ENCODE peak calls at places on chromosomes 7 and 10, in eight cellular contexts. One of them, this sample, is unnamed.

GRCh38 chr7:33886100-33886623 is 19.2 kb upstream of the BMPER start:
- DNase-seq in HS-5: no peak
- DNase-seq in gastrocnemius medialis: no peak
- DNase-seq in activated naive CD4-positive, alpha-beta T cell treated with Interleukin-2 at 50 U/mL for 16 hours: no peak
- DNase-seq in cardiac fibroblast: no peak
- DNase-seq in non-pigmented ciliary epithelial cell: no peak
- DNase-seq in iris pigment epithelial cell: no peak
- DNase-seq in WTC11: peak
- DNase-seq in this sample: peak

GRCh38 chr7:69349291-69349690 is 249.0 kb upstream of the AUTS2 start:
- DNase-seq in HS-5: no peak
- DNase-seq in gastrocnemius medialis: no peak
- DNase-seq in activated naive CD4-positive, alpha-beta T cell treated with Interleukin-2 at 50 U/mL for 16 hours: no peak
- DNase-seq in cardiac fibroblast: no peak
- DNase-seq in non-pigmented ciliary epithelial cell: no peak
- DNase-seq in iris pigment epithelial cell: no peak
- DNase-seq in WTC11: no peak
- DNase-seq in this sample: no peak

GRCh38 chr10:11434323-11434722 is 177.1 kb downstream of the USP6NL start:
- DNase-seq in HS-5: no peak
- DNase-seq in gastrocnemius medialis: no peak
- DNase-seq in activated naive CD4-positive, alpha-beta T cell treated with Interleukin-2 at 50 U/mL for 16 hours: no peak
- DNase-seq in cardiac fibroblast: no peak
- DNase-seq in non-pigmented ciliary epithelial cell: no peak
- DNase-seq in iris pigment epithelial cell: no peak
- DNase-seq in WTC11: peak
- DNase-seq in this sample: no peak

GRCh38 chr7:139081584-139081983 is 27.9 kb downstream of the ZC3HAV1 start:
- DNase-seq in HS-5: no peak
- DNase-seq in gastrocnemius medialis: no peak
- DNase-seq in activated naive CD4-positive, alpha-beta T cell treated with Interleukin-2 at 50 U/mL for 16 hours: no peak
- DNase-seq in cardiac fibroblast: no peak
- DNase-seq in non-pigmented ciliary epithelial cell: no peak
- DNase-seq in iris pigment epithelial cell: no peak
- DNase-seq in WTC11: no peak
- DNase-seq in this sample: no peak

GRCh38 chr10:99457808-99458207 is 27.4 kb upstream of the GOT1 start:
- DNase-seq in HS-5: peak
- DNase-seq in gastrocnemius medialis: no peak
- DNase-seq in activated naive CD4-positive, alpha-beta T cell treated with Interleukin-2 at 50 U/mL for 16 hours: no peak
- DNase-seq in cardiac fibroblast: peak
- DNase-seq in non-pigmented ciliary epithelial cell: peak
- DNase-seq in iris pigment epithelial cell: peak
- DNase-seq in WTC11: no peak
- DNase-seq in this sample: no peak

GRCh38 chr7:139696547-139696946 is 81.3 kb downstream of the HIPK2 start:
- DNase-seq in HS-5: no peak
- DNase-seq in gastrocnemius medialis: no peak
- DNase-seq in activated naive CD4-positive, alpha-beta T cell treated with Interleukin-2 at 50 U/mL for 16 hours: no peak
- DNase-seq in cardiac fibroblast: no peak
- DNase-seq in non-pigmented ciliary epithelial cell: no peak
- DNase-seq in iris pigment epithelial cell: no peak
- DNase-seq in WTC11: no peak
- DNase-seq in this sample: no peak

GRCh38 chr7:111137296-111138195 is 46.6 kb downstream of the LRRN3 start:
- DNase-seq in HS-5: no peak
- DNase-seq in gastrocnemius medialis: no peak
- DNase-seq in activated naive CD4-positive, alpha-beta T cell treated with Interleukin-2 at 50 U/mL for 16 hours: peak
- DNase-seq in cardiac fibroblast: peak
- DNase-seq in non-pigmented ciliary epithelial cell: no peak
- DNase-seq in iris pigment epithelial cell: peak
- DNase-seq in WTC11: no peak
- DNase-seq in this sample: no peak

GRCh38 chr10:128095023-128095752 is 31.0 kb downstream of the MKI67 start:
- DNase-seq in HS-5: no peak
- DNase-seq in gastrocnemius medialis: no peak
- DNase-seq in activated naive CD4-positive, alpha-beta T cell treated with Interleukin-2 at 50 U/mL for 16 hours: peak
- DNase-seq in cardiac fibroblast: no peak
- DNase-seq in non-pigmented ciliary epithelial cell: no peak
- DNase-seq in iris pigment epithelial cell: no peak
- DNase-seq in WTC11: no peak
- DNase-seq in this sample: no peak

GRCh38 chr7:112140600-112140999 is 65.6 kb downstream of the DOCK4 start:
- DNase-seq in HS-5: no peak
- DNase-seq in gastrocnemius medialis: no peak
- DNase-seq in activated naive CD4-positive, alpha-beta T cell treated with Interleukin-2 at 50 U/mL for 16 hours: no peak
- DNase-seq in cardiac fibroblast: no peak
- DNase-seq in non-pigmented ciliary epithelial cell: no peak
- DNase-seq in iris pigment epithelial cell: peak
- DNase-seq in WTC11: no peak
- DNase-seq in this sample: no peak

GRCh38 chr10:117159390-117159789 is 21.3 kb upstream of the VAX1 start:
- DNase-seq in HS-5: no peak
- DNase-seq in gastrocnemius medialis: no peak
- DNase-seq in activated naive CD4-positive, alpha-beta T cell treated with Interleukin-2 at 50 U/mL for 16 hours: no peak
- DNase-seq in cardiac fibroblast: no peak
- DNase-seq in non-pigmented ciliary epithelial cell: no peak
- DNase-seq in iris pigment epithelial cell: no peak
- DNase-seq in WTC11: peak
- DNase-seq in this sample: no peak

GRCh38 chr10:7045891-7046599 is 364.8 kb downstream of the SFMBT2 start:
- DNase-seq in HS-5: no peak
- DNase-seq in gastrocnemius medialis: no peak
- DNase-seq in activated naive CD4-positive, alpha-beta T cell treated with Interleukin-2 at 50 U/mL for 16 hours: no peak
- DNase-seq in cardiac fibroblast: no peak
- DNase-seq in non-pigmented ciliary epithelial cell: no peak
- DNase-seq in iris pigment epithelial cell: no peak
- DNase-seq in WTC11: no peak
- DNase-seq in this sample: no peak

GRCh38 chr10:71982269-71983178 is 18.3 kb downstream of the CHST3 start:
- DNase-seq in HS-5: no peak
- DNase-seq in gastrocnemius medialis: no peak
- DNase-seq in activated naive CD4-positive, alpha-beta T cell treated with Interleukin-2 at 50 U/mL for 16 hours: no peak
- DNase-seq in cardiac fibroblast: no peak
- DNase-seq in non-pigmented ciliary epithelial cell: no peak
- DNase-seq in iris pigment epithelial cell: no peak
- DNase-seq in WTC11: no peak
- DNase-seq in this sample: no peak

GRCh38 chr7:43921423-43921822 is 4.8 kb upstream of the UBE2D4 start:
- DNase-seq in HS-5: no peak
- DNase-seq in gastrocnemius medialis: no peak
- DNase-seq in activated naive CD4-positive, alpha-beta T cell treated with Interleukin-2 at 50 U/mL for 16 hours: no peak
- DNase-seq in cardiac fibroblast: no peak
- DNase-seq in non-pigmented ciliary epithelial cell: no peak
- DNase-seq in iris pigment epithelial cell: no peak
- DNase-seq in WTC11: no peak
- DNase-seq in this sample: no peak

GRCh38 chr7:64869121-64869725 is 33.9 kb upstream of the ZNF273 start:
- DNase-seq in HS-5: no peak
- DNase-seq in gastrocnemius medialis: no peak
- DNase-seq in activated naive CD4-positive, alpha-beta T cell treated with Interleukin-2 at 50 U/mL for 16 hours: no peak
- DNase-seq in cardiac fibroblast: no peak
- DNase-seq in non-pigmented ciliary epithelial cell: no peak
- DNase-seq in iris pigment epithelial cell: no peak
- DNase-seq in WTC11: no peak
- DNase-seq in this sample: no peak

GRCh38 chr7:105760549-105761447 is 115.6 kb downstream of the ATXN7L1 start:
- DNase-seq in HS-5: no peak
- DNase-seq in gastrocnemius medialis: no peak
- DNase-seq in activated naive CD4-positive, alpha-beta T cell treated with Interleukin-2 at 50 U/mL for 16 hours: no peak
- DNase-seq in cardiac fibroblast: no peak
- DNase-seq in non-pigmented ciliary epithelial cell: no peak
- DNase-seq in iris pigment epithelial cell: no peak
- DNase-seq in WTC11: no peak
- DNase-seq in this sample: no peak

GRCh38 chr10:83432296-83433045 is 706.8 kb upstream of the GHITM start:
- DNase-seq in HS-5: no peak
- DNase-seq in gastrocnemius medialis: no peak
- DNase-seq in activated naive CD4-positive, alpha-beta T cell treated with Interleukin-2 at 50 U/mL for 16 hours: no peak
- DNase-seq in cardiac fibroblast: peak
- DNase-seq in non-pigmented ciliary epithelial cell: no peak
- DNase-seq in iris pigment epithelial cell: no peak
- DNase-seq in WTC11: no peak
- DNase-seq in this sample: no peak

GRCh38 chr10:35795131-35795819 is 153.2 kb upstream of the FZD8 start:
- DNase-seq in HS-5: no peak
- DNase-seq in gastrocnemius medialis: no peak
- DNase-seq in activated naive CD4-positive, alpha-beta T cell treated with Interleukin-2 at 50 U/mL for 16 hours: no peak
- DNase-seq in cardiac fibroblast: peak
- DNase-seq in non-pigmented ciliary epithelial cell: no peak
- DNase-seq in iris pigment epithelial cell: peak
- DNase-seq in WTC11: no peak
- DNase-seq in this sample: peak

GRCh38 chr7:36723951-36724664 is at the start of gene AOAH:
- DNase-seq in HS-5: no peak
- DNase-seq in gastrocnemius medialis: peak
- DNase-seq in activated naive CD4-positive, alpha-beta T cell treated with Interleukin-2 at 50 U/mL for 16 hours: peak
- DNase-seq in cardiac fibroblast: no peak
- DNase-seq in non-pigmented ciliary epithelial cell: no peak
- DNase-seq in iris pigment epithelial cell: no peak
- DNase-seq in WTC11: no peak
- DNase-seq in this sample: no peak

GRCh38 chr7:150990416-150991186 is at the start of gene NOS3:
- DNase-seq in HS-5: no peak
- DNase-seq in gastrocnemius medialis: no peak
- DNase-seq in activated naive CD4-positive, alpha-beta T cell treated with Interleukin-2 at 50 U/mL for 16 hours: no peak
- DNase-seq in cardiac fibroblast: no peak
- DNase-seq in non-pigmented ciliary epithelial cell: no peak
- DNase-seq in iris pigment epithelial cell: no peak
- DNase-seq in WTC11: no peak
- DNase-seq in this sample: no peak

GRCh38 chr7:127885843-127886242 is 145.4 kb downstream of the LRRC4 start:
- DNase-seq in HS-5: no peak
- DNase-seq in gastrocnemius medialis: no peak
- DNase-seq in activated naive CD4-positive, alpha-beta T cell treated with Interleukin-2 at 50 U/mL for 16 hours: no peak
- DNase-seq in cardiac fibroblast: peak
- DNase-seq in non-pigmented ciliary epithelial cell: no peak
- DNase-seq in iris pigment epithelial cell: peak
- DNase-seq in WTC11: no peak
- DNase-seq in this sample: peak

GRCh38 chr10:90352288-90352687 is 505.6 kb downstream of the HTR7 start:
- DNase-seq in HS-5: no peak
- DNase-seq in gastrocnemius medialis: no peak
- DNase-seq in activated naive CD4-positive, alpha-beta T cell treated with Interleukin-2 at 50 U/mL for 16 hours: no peak
- DNase-seq in cardiac fibroblast: no peak
- DNase-seq in non-pigmented ciliary epithelial cell: peak
- DNase-seq in iris pigment epithelial cell: peak
- DNase-seq in WTC11: no peak
- DNase-seq in this sample: no peak

GRCh38 chr7:80918909-80919721 is at the start of gene SEMA3C:
- DNase-seq in HS-5: no peak
- DNase-seq in gastrocnemius medialis: peak
- DNase-seq in activated naive CD4-positive, alpha-beta T cell treated with Interleukin-2 at 50 U/mL for 16 hours: no peak
- DNase-seq in cardiac fibroblast: peak
- DNase-seq in non-pigmented ciliary epithelial cell: peak
- DNase-seq in iris pigment epithelial cell: peak
- DNase-seq in WTC11: peak
- DNase-seq in this sample: peak

GRCh38 chr10:119335671-119336353 is 128.4 kb downstream of the GRK5 start:
- DNase-seq in HS-5: no peak
- DNase-seq in gastrocnemius medialis: no peak
- DNase-seq in activated naive CD4-positive, alpha-beta T cell treated with Interleukin-2 at 50 U/mL for 16 hours: no peak
- DNase-seq in cardiac fibroblast: peak
- DNase-seq in non-pigmented ciliary epithelial cell: no peak
- DNase-seq in iris pigment epithelial cell: no peak
- DNase-seq in WTC11: no peak
- DNase-seq in this sample: no peak

GRCh38 chr7:27900006-27900405 is 160.0 kb downstream of the TAX1BP1 start:
- DNase-seq in HS-5: no peak
- DNase-seq in gastrocnemius medialis: no peak
- DNase-seq in activated naive CD4-positive, alpha-beta T cell treated with Interleukin-2 at 50 U/mL for 16 hours: no peak
- DNase-seq in cardiac fibroblast: no peak
- DNase-seq in non-pigmented ciliary epithelial cell: no peak
- DNase-seq in iris pigment epithelial cell: no peak
- DNase-seq in WTC11: no peak
- DNase-seq in this sample: peak

GRCh38 chr7:149027560-149028345 is 552 bp downstream of the PDIA4 start:
- DNase-seq in HS-5: no peak
- DNase-seq in gastrocnemius medialis: no peak
- DNase-seq in activated naive CD4-positive, alpha-beta T cell treated with Interleukin-2 at 50 U/mL for 16 hours: no peak
- DNase-seq in cardiac fibroblast: peak
- DNase-seq in non-pigmented ciliary epithelial cell: no peak
- DNase-seq in iris pigment epithelial cell: peak
- DNase-seq in WTC11: no peak
- DNase-seq in this sample: no peak

GRCh38 chr7:53398566-53398965 is 363.1 kb downstream of the POM121L12 start:
- DNase-seq in HS-5: no peak
- DNase-seq in gastrocnemius medialis: no peak
- DNase-seq in activated naive CD4-positive, alpha-beta T cell treated with Interleukin-2 at 50 U/mL for 16 hours: no peak
- DNase-seq in cardiac fibroblast: no peak
- DNase-seq in non-pigmented ciliary epithelial cell: no peak
- DNase-seq in iris pigment epithelial cell: no peak
- DNase-seq in WTC11: no peak
- DNase-seq in this sample: no peak

This sample was measured in MG63.